ENCODE peak calls at places on chromosomes 12 and 14, in four cellular contexts. F, Z, Q and G are unnamed samples.

GRCh38 chr14:60777856-60778578 is 43.5 kb downstream of the MNAT1 start:
- DNase-seq in Q (peak; percentile 90), Z (no peak), F (no peak), G (no peak)

GRCh38 chr12:72141381-72141780 is 130.8 kb upstream of the TRHDE start:
- DNase-seq in Z (peak; percentile 74), Q (peak; percentile 5), F (no peak), G (peak; percentile 3)

GRCh38 chr12:27186240-27186839 is 57.7 kb upstream of the STK38L start:
- DNase-seq in Q (peak; percentile 53), F (no peak), Z (no peak), G (no peak)

GRCh38 chr12:52498971-52499370 is 5.9 kb upstream of the KRT6A start:
- DNase-seq in F (no peak), Z (no peak), Q (no peak), G (no peak)

GRCh38 chr14:96797943-96798349 is 764 bp downstream of the VRK1 start:
- DNase-seq in Z (peak; percentile 57), F (no peak), Q (peak; percentile 23), G (peak; percentile 70)

GRCh38 chr12:46266382-46266791 is 2.5 kb downstream of the SLC38A1 start:
- DNase-seq in Z (peak; percentile 14), Q (peak; percentile 56), F (no peak), G (peak; percentile 42)

GRCh38 chr12:45292486-45293195 is 76.7 kb downstream of the ANO6 start:
- DNase-seq in Q (peak; percentile 30), Z (no peak), F (peak; percentile 77), G (no peak)

GRCh38 chr12:89862511-89863331 is 154.1 kb upstream of the ATP2B1 start:
- DNase-seq in F (no peak), Z (peak; percentile 92), Q (peak; percentile 35), G (peak; percentile 91)

GRCh38 chr14:100740196-100740825 is 13.6 kb downstream of the DLK1 start:
- DNase-seq in F (no peak), Q (no peak), Z (no peak), G (no peak)

GRCh38 chr12:39006286-39006685 is 100.9 kb upstream of the CPNE8 start:
- DNase-seq in F (no peak), Q (no peak), Z (no peak), G (no peak)

GRCh38 chr12:6945613-6946012 is 1.8 kb downstream of the C12orf57 start:
- DNase-seq in Q (no peak), Z (no peak), F (no peak), G (peak; percentile 49)

GRCh38 chr14:101449114-101449513 is 112.2 kb upstream of the DIO3 start:
- DNase-seq in F (no peak), Q (no peak), Z (no peak), G (peak; percentile 94)

GRCh38 chr14:75126121-75126544 is 715 bp downstream of the NEK9 start:
- DNase-seq in Z (peak; percentile 25), F (no peak), Q (peak; percentile 21), G (peak; percentile 20)

GRCh38 chr14:75127903-75128595 is 1.2 kb upstream of the NEK9 start:
- DNase-seq in F (no peak), Q (no peak), Z (no peak), G (no peak)

GRCh38 chr14:75126679-75127473 is at the start of gene NEK9:
- DNase-seq in Q (peak; percentile 86), Z (peak; percentile 92), F (peak; percentile 84), G (peak; percentile 92)

GRCh38 chr14:75123991-75124390 is 2.9 kb downstream of the NEK9 start:
- DNase-seq in Q (peak; percentile 94), Z (peak; percentile 23), F (no peak), G (no peak)

DNA sequence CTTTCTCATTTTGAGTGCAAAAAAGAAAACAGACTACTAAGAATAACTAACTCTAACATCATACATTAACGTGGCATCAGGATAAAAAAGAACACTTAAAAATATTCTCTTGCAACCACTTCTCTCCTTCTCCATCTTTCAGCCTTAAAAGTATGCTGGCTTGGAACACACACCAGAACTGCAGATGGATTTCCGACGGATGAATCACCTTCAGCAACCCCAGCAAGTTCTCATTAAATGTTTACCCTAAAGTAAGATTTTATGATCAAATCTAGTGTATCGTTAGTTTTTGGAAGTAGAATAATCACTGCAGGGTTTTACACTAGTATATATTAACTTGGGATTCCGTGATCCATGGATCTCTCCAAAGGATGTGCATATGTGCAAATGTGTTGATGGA is 1.2 kb downstream of the NEK9 start:
- DNase-seq in F (no peak), Q (peak; percentile 88), Z (no peak), G (no peak)
- H3K4me3 ChIP-seq in F (peak overlapping the region; percentile 63), Q (peak overlapping the region; percentile 47), Z (peak overlapping the region; percentile 100), G (peak overlapping the region; percentile 78)

DNA sequence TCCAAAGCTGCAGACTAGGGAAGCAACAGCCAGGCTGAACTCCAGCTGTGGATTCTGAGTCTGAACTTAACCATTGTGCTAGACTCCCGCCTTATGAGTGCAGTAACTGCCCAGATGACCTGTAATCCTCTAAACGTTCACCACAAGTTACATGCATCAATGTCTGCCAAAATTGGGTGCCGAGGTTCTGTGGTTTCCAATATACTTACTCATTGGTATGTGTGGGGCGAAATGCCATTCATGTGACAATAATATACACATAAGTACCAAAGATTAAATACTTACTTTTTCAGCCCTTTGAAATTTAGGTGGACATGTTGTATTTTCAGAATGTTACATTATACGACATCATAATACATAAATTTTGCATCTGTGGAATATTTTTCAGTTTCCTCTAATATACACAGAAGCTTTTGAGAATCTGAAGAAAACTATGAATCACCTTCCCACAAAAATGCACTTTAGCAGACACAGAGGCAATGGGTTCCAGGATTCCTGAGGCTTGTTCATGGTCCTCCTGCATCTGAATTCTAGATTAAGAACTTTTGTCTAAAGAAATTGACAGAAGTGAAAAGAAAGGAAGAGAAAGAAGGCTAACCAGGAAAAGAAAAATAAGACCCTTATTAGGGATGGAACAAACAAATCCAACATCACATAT is 31.7 kb downstream of the GRIP1 start:
- DNase-seq in F (no peak), Q (peak; percentile 74), Z (no peak), G (no peak)
- H3K4me3 ChIP-seq in F (no peak overlapping the region), Q (no peak overlapping the region), Z (no peak overlapping the region), G (no peak overlapping the region)

DNA sequence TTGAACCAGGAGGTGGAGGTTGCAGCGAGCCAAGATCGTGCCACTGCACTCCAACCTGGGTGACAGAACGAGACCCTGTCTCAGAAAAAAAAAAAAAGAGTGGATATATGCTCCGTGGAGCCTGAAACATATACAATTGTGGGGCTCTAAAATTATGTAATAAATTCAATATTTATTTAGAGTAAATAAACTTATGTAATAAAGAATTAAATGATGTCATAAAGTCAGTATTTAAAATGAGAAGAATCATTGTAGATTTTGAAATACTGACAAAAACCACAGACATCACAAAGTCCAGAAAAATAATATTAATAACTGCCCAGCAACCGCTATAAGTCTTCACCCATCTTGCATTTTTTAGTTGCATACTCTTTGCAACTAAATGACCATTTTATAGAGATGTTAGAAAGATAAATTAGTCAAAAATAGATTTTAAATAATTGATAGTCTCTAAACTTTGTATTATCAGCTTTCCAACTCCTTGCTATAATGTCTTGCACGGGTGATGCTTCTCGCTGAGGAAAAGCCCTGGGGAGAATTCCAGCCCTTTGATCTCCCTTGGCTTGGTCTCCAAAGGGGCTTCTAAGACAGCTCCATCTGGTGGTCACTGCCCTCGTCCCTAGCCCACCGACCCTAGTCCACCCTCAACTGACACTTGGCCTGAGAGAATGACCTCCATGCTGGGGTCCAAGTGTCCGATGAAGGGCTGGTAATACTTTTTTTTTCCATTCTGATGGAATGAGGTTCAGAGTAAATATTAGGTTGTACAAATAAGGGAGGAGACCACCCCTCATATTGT is 7.9 kb upstream of the TMBIM6 start:
- DNase-seq in Q (no peak), F (no peak), Z (no peak), G (no peak)
- H3K4me3 ChIP-seq in Q (no peak overlapping the region), F (no peak overlapping the region), Z (no peak overlapping the region), G (no peak overlapping the region)

DNA sequence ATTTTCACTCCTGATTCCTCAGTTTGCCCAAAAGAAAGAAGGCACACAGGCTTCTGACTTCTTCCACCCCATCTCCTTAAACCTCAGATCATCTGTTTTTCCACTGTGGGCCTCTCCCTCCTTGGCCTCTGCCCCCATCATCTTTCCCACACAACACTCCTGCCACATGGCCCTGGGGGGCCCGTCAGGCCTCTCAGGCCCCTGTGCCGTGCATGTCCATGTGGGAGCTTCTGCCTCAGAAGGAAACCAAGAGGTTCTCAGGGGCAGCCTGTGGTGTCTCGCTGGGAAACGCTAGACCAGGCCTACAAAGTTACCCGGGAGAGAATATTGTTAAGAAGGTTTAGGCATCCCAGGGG is 8.0 kb downstream of the KLHL33 start:
- DNase-seq in F (no peak), Q (no peak), Z (no peak), G (no peak)
- H3K4me3 ChIP-seq in F (no peak overlapping the region), Q (no peak overlapping the region), Z (peak overlapping the region; percentile 45), G (peak overlapping the region; percentile 54)

GRCh38 chr14:76376409-76376877 is 506 bp downstream of the ESRRB start:
- DNase-seq in Z (no peak), Q (no peak), F (no peak), G (no peak)
- H3K4me3 ChIP-seq in Z (no peak overlapping the region), Q (peak overlapping the region; percentile 23), F (no peak overlapping the region), G (no peak overlapping the region)